ENCODE peak calls at places on chromosomes 1 and 21, in five cellular contexts. L is SK-N-SH, F is A549, G is HepG2, I is K562. R is an unnamed sample.

GRCh38 chr1:55781944-55782482 is 566.8 kb upstream of the USP24 start:
- DNase-seq in I (no peak), G (no peak), L (no peak), F (peak), R (no peak)

GRCh38 chr1:16367258-16367967 is 371 bp downstream of the SZRD1 start:
- DNase-seq in L (peak), F (peak), G (peak), I (peak), R (peak)

GRCh38 chr1:167294528-167294927 is 73.8 kb downstream of the POU2F1 start:
- DNase-seq in G (no peak), L (no peak), I (no peak), F (no peak), R (no peak)

GRCh38 chr1:164914208-164914607 is 355.2 kb downstream of the PBX1 start:
- DNase-seq in F (peak), G (no peak), L (no peak), I (no peak), R (no peak)

GRCh38 chr1:230679131-230679530 is 34.8 kb downstream of the AGT start:
- DNase-seq in L (no peak), I (no peak), G (no peak), F (no peak), R (no peak)

GRCh38 chr1:207058878-207059867 is 6.1 kb downstream of the PFKFB2 start:
- DNase-seq in G (no peak), F (no peak), L (peak), I (no peak), R (no peak)

GRCh38 chr1:169511339-169512028 is 25.7 kb upstream of the SLC19A2 start:
- DNase-seq in L (no peak), I (no peak), G (no peak), F (peak), R (no peak)

GRCh38 chr1:55682198-55682597 is 467.0 kb upstream of the USP24 start:
- DNase-seq in L (no peak), G (no peak), F (no peak), I (no peak), R (no peak)

GRCh38 chr1:230818411-230818810 is 49.9 kb downstream of the C1orf198 start:
- DNase-seq in G (no peak), I (no peak), L (no peak), F (no peak), R (no peak)

GRCh38 chr21:18398843-18399242 is 4.7 kb downstream of the TMPRSS15 start:
- DNase-seq in I (no peak), G (no peak), L (no peak), F (no peak), R (no peak)

GRCh38 chr1:105997516-105997915 is 1059.0 kb upstream of the PRMT6 start:
- DNase-seq in L (no peak), I (no peak), F (no peak), G (no peak), R (no peak)

GRCh38 chr21:45409466-45410150 is 4.6 kb downstream of the COL18A1 start:
- DNase-seq in F (no peak), G (peak), L (peak), I (peak), R (no peak)

GRCh38 chr1:54767526-54767925 is 3.2 kb upstream of the PARS2 start:
- DNase-seq in G (no peak), I (no peak), L (no peak), F (no peak), R (no peak)

GRCh38 chr1:167854184-167854583 is 59.8 kb downstream of the ADCY10 start:
- DNase-seq in G (no peak), L (no peak), F (no peak), I (no peak), R (no peak)

DNA sequence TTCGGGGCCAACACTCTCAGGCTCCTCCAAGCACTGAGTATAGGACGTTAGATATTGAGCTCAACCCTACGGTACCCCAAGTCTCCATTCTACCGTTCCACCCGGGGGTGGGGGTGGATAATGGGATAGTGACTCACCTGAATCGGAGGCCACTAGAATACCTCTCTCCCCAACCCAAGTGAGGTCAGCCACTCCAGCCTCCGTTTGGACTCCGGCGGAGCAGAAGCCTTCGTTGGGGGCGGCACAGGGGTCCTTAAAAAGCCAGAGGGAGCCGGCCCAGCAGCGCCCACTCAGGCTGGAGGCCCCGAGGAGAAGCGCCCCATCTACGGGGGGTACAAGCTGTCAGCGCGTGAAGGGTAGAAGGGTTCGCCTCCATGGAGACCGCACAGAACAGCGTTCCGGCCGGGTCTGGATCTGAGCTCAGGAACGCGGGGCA is 556 bp downstream of the WDR77 start:
- DNase-seq in F (no peak), G (no peak), L (no peak), I (peak), R (no peak)
- TF ChIP-seq CHD2 in F (no peak), G (no peak), L (no peak), I (no peak), R (no peak)

GRCh38 chr1:17404034-17404671 is 32.2 kb downstream of the PADI6 start:
- DNase-seq in F (no peak), L (no peak), I (no peak), G (no peak), R (peak)

GRCh38 chr1:17403081-17403480 is 31.1 kb downstream of the PADI6 start:
- DNase-seq in I (no peak), G (no peak), L (no peak), F (no peak), R (no peak)

GRCh38 chr1:17405898-17406759 is 33.3 kb downstream of the RCC2 start:
- DNase-seq in F (peak), G (peak), L (peak), I (peak), R (peak)

GRCh38 chr1:17401841-17402240 is 29.8 kb downstream of the PADI6 start:
- DNase-seq in L (no peak), F (no peak), G (no peak), I (no peak), R (no peak)

DNA sequence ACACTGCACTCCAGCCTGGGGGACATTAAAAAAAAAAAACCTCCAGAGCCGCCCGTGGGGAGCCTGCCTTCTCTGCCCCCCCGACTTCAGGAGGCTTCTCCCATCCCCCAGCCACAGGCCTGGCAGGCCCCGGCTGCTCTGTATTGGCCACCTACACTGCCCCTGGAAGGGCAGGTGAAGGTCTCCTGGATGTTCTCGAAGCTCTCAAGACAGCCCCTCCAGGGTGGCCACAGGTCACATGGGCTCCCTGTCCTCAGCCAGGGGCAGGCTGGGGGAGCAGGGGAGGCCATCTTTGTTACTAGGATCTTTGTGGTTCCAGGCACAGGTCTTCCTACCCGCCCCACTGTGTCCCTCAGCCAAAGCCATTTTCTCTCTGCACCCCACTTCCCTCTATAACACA is 32.8 kb downstream of the PADI6 start:
- DNase-seq in G (no peak), L (no peak), F (no peak), I (no peak), R (no peak)
- TF ChIP-seq CHD2 in G (no peak), L (no peak), F (no peak), I (no peak), R (no peak)

GRCh38 chr1:20551161-20551560 is 1.2 kb upstream of the FAM43B start:
- DNase-seq in G (no peak), F (no peak), I (no peak), L (no peak), R (no peak)
- TF ChIP-seq CHD2 in G (no peak), F (no peak), I (no peak), L (no peak), R (no peak)

GRCh38 chr1:53110370-53111072 is 31.9 kb downstream of the SLC1A7 start:
- DNase-seq in I (no peak), F (no peak), L (no peak), G (no peak), R (no peak)

GRCh38 chr1:53111073-53111556 is 31.3 kb downstream of the SLC1A7 start:
- DNase-seq in I (peak), L (no peak), G (peak), F (peak), R (no peak)

GRCh38 chr1:53107090-53107489 is 35.3 kb downstream of the SLC1A7 start:
- DNase-seq in I (no peak), F (no peak), G (no peak), L (no peak), R (no peak)

GRCh38 chr1:53107570-53108322 is 34.7 kb downstream of the SLC1A7 start:
- DNase-seq in L (no peak), G (peak), F (peak), I (no peak), R (no peak)

GRCh38 chr1:53108646-53109580 is 33.5 kb downstream of the SLC1A7 start:
- DNase-seq in L (no peak), I (no peak), F (no peak), G (no peak), R (no peak)
- TF ChIP-seq CHD2 in L (no peak), I (no peak), F (no peak), G (no peak), R (no peak)

DNA sequence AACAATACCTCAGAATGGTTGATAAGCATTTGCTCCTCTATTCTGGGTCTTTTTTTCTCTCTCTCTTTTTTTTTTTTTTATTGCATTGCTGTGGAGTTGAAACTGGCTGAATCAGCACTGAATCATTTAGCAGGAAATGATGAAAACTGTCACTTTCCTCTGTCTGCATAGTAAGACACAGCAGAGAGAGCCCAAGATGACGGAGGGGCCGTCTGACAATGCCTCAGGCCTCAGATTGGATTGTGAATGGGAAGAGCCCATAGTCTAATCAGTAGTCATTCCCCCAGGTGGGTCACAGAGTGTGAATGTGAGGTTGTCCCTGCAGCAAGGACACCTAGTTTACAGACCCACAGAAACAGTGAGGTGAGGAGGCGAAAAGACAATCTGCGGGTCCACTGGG is 193.2 kb upstream of the PLXNA2 start:
- DNase-seq in F (no peak), I (no peak), G (no peak), L (no peak), R (no peak)
- TF ChIP-seq CHD2 in F (no peak), I (no peak), G (no peak), L (no peak), R (no peak)

DNA sequence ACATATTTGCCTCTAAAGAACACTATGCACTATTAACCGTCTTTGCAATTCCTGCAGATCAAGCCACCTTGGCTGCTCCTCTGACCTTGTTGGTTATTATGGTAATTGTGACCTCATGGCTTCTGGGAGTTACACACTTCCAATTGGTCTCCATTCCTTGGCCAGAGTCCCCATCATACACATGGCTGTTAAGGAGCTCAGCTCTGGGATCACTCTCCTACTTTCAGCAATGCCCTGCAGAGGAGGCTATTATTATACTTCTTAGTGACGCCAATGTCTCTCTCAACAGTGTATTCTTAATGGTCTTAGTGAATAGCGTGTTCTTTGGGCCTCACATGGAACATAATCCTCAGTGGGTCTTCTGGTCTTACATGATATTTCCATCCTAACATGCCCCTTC is 10.0 kb upstream of the JAK1 start:
- DNase-seq in F (no peak), G (no peak), L (no peak), I (no peak), R (no peak)
- TF ChIP-seq CHD2 in F (no peak), G (no peak), L (no peak), I (no peak), R (no peak)

DNA sequence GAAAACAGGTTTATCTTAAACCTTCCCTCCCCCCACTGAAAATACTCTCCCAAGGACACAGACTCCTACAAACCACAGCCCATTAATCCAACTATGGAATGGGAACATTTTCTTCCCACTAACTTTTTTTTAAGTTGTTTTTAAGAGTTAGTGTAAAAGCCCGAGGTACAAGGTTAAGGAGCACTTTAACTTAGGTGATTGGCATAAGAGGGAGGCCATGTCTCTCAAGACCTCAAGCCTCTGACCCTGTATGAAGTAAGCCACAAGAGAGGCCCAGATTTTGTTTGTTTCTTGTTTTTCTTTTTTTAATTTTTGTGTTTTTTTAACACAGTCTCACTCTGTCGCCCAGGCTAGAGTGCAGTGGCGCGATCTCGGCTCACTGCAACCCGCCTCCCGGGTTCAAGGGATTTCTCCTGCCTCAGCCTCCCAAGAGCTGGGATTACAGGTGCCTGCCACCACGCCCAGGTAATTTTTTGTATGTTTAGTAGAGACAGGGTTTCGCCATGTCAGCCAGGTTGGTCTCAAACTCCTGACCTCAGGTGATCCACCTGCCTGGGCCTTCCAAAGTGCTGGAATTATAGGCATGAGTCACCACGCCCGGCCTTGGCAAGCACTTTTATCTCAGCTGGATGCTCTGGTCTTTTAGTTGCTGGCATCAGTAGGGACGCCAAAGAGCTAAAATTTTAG is 14.4 kb downstream of the ARMH1 start:
- DNase-seq in G (no peak), F (no peak), L (no peak), I (no peak), R (no peak)
- TF ChIP-seq CHD2 in G (no peak), F (no peak), L (no peak), I (no peak), R (no peak)

GRCh38 chr1:24928631-24929090 is 1.4 kb downstream of the RUNX3 start:
- DNase-seq in G (no peak), L (peak), F (no peak), I (no peak), R (peak)
- TF ChIP-seq CHD2 in G (no peak), L (no peak), F (no peak), I (no peak), R (no peak)

GRCh38 chr1:69109276-69109675 is 458.4 kb upstream of the LRRC7 start:
- DNase-seq in I (no peak), F (no peak), L (no peak), G (no peak), R (no peak)
- TF ChIP-seq CHD2 in I (no peak), F (no peak), L (no peak), G (no peak), R (no peak)

R was measured in H1.